ENCODE peak calls at places on chromosomes 3 and 15, in ten cellular contexts. X is hepatocyte; W is NB4; E is epithelial cell of esophagus; M is IMR-90; V is heart left ventricle; R is adrenal gland; L is A549; K is tibial artery; Z is naive thymus-derived CD4-positive, alpha-beta T cell. P is an unnamed sample.

GRCh38 chr3:113496924-113497323 is 18.0 kb downstream of the SPICE1 start:
- DNase-seq in Z (no peak), V (no peak), L (no peak), M (peak), R (no peak), W (no peak), K (no peak), E (peak), X (no peak), P (no peak)

GRCh38 chr15:62853114-62853832 is 189.3 kb upstream of the TPM1 start:
- DNase-seq in K (no peak), R (no peak), M (no peak), Z (no peak), W (peak), V (no peak), L (no peak), E (peak), X (no peak), P (no peak)

GRCh38 chr3:32797776-32798175 is 20.0 kb upstream of the TRIM71 start:
- DNase-seq in R (no peak), Z (no peak), L (no peak), V (no peak), M (no peak), X (no peak), W (no peak), E (peak), K (no peak), P (peak)

GRCh38 chr3:135736740-135737139 is 228.8 kb upstream of the PPP2R3A start:
- DNase-seq in Z (no peak), R (no peak), E (peak), M (peak), X (no peak), L (no peak), W (peak), V (no peak), K (no peak), P (peak)

GRCh38 chr15:32873292-32874114 is 155.7 kb downstream of the GREM1 start:
- DNase-seq in E (no peak), R (no peak), W (no peak), M (peak), L (no peak), V (no peak), Z (no peak), K (no peak), X (peak), P (peak)

GRCh38 chr15:90126457-90127435 is 24.5 kb upstream of the IDH2 start:
- DNase-seq in L (no peak), E (no peak), M (no peak), X (peak), Z (no peak), V (peak), W (no peak), K (no peak), R (no peak), P (peak)

GRCh38 chr3:53361849-53362248 is 14.5 kb upstream of the DCP1A start:
- DNase-seq in Z (no peak), V (no peak), E (no peak), X (no peak), K (no peak), L (no peak), M (no peak), W (peak), R (no peak), P (no peak)

GRCh38 chr3:64687781-64688515 is at the start of gene ADAMTS9:
- DNase-seq in W (no peak), E (peak), Z (no peak), M (peak), X (peak), R (peak), K (peak), V (peak), L (peak), P (peak)

GRCh38 chr15:98077186-98077585 is 116.7 kb downstream of the ARRDC4 start:
- DNase-seq in R (no peak), V (no peak), E (peak), X (peak), K (no peak), L (no peak), M (no peak), Z (no peak), W (no peak), P (no peak)

GRCh38 chr15:88897456-88898194 is 2.3 kb upstream of the HAPLN3 start:
- DNase-seq in Z (peak), X (peak), L (peak), W (peak), R (peak), E (peak), V (peak), K (peak), M (peak), P (peak)

GRCh38 chr3:197960694-197961581 is 921 bp downstream of the LMLN start:
- DNase-seq in Z (no peak), L (no peak), E (no peak), W (no peak), M (no peak), K (no peak), V (no peak), R (no peak), X (no peak), P (no peak)

GRCh38 chr15:87326274-87326673 is 930.3 kb downstream of the NTRK3 start:
- DNase-seq in Z (no peak), W (no peak), V (no peak), K (no peak), M (no peak), R (no peak), L (no peak), E (no peak), X (no peak), P (no peak)

GRCh38 chr3:133754455-133754854 is 8.3 kb downstream of the TF start:
- DNase-seq in V (no peak), M (no peak), R (no peak), X (no peak), W (no peak), K (no peak), E (peak), L (no peak), Z (no peak), P (no peak)

GRCh38 chr3:71258116-71258515 is 325.4 kb downstream of the FOXP1 start:
- DNase-seq in L (peak), V (no peak), R (no peak), X (peak), W (no peak), M (peak), E (peak), K (no peak), Z (no peak), P (no peak)

GRCh38 chr3:143249014-143249413 is 129.4 kb downstream of the CHST2 start:
- DNase-seq in L (no peak), Z (no peak), M (no peak), W (no peak), E (peak), V (no peak), K (no peak), X (no peak), R (no peak), P (no peak)

GRCh38 chr15:94206463-94207167 is 24.7 kb upstream of the MCTP2 start:
- DNase-seq in V (no peak), M (peak), X (no peak), E (peak), Z (no peak), R (no peak), K (no peak), W (peak), L (no peak), P (no peak)

GRCh38 chr3:46960081-46960701 is 16.4 kb downstream of the CCDC12 start:
- DNase-seq in M (peak), W (no peak), R (no peak), E (peak), K (no peak), L (no peak), V (no peak), X (peak), Z (no peak), P (peak)

GRCh38 chr15:88132499-88132898 is 124.0 kb downstream of the NTRK3 start:
- DNase-seq in K (no peak), L (no peak), E (no peak), W (no peak), M (no peak), V (no peak), X (no peak), Z (no peak), R (no peak), P (no peak)

GRCh38 chr3:71616571-71617021 is 33.1 kb upstream of the FOXP1 start:
- DNase-seq in W (no peak), E (no peak), R (no peak), X (no peak), L (no peak), Z (no peak), V (no peak), M (no peak), K (no peak), P (no peak)

GRCh38 chr3:15521573-15521965 is at the start of gene COLQ:
- DNase-seq in L (no peak), E (no peak), W (no peak), Z (no peak), R (no peak), M (no peak), K (no peak), X (no peak), V (no peak), P (peak)

GRCh38 chr15:73957276-73957675 is 31.0 kb downstream of the LOXL1 start:
- DNase-seq in E (no peak), M (no peak), X (no peak), K (no peak), W (peak), V (no peak), Z (no peak), R (no peak), L (no peak), P (no peak)

GRCh38 chr3:16060358-16060852 is 114.1 kb upstream of the GALNT15 start:
- DNase-seq in R (peak), X (peak), E (peak), L (peak), W (no peak), M (peak), V (no peak), K (peak), Z (no peak), P (peak)

GRCh38 chr3:32340639-32341365 is 50.9 kb upstream of the CMTM7 start:
- DNase-seq in V (no peak), X (no peak), W (peak), L (no peak), M (no peak), E (no peak), Z (no peak), K (no peak), R (no peak), P (no peak)

GRCh38 chr3:176739169-176739568 is 458.1 kb downstream of the TBL1XR1 start:
- DNase-seq in L (no peak), Z (no peak), M (peak), X (peak), K (no peak), R (no peak), W (no peak), E (no peak), V (no peak), P (peak)

GRCh38 chr3:37293646-37294045 is 119.3 kb upstream of the LRRFIP2 start:
- DNase-seq in R (no peak), X (no peak), K (no peak), Z (no peak), V (no peak), L (no peak), W (no peak), E (no peak), M (no peak), P (no peak)

GRCh38 chr3:65439641-65440040 is 599.1 kb downstream of the MAGI1 start:
- DNase-seq in V (peak), X (peak), L (peak), R (peak), M (peak), K (no peak), Z (no peak), E (peak), W (peak), P (peak)

GRCh38 chr15:40843183-40843884 is 514 bp upstream of the SPINT1 start:
- DNase-seq in V (no peak), K (no peak), M (no peak), Z (no peak), W (no peak), X (peak), R (no peak), L (no peak), E (no peak), P (peak)

GRCh38 chr15:52559583-52559982 is 9.2 kb downstream of the ARPP19 start:
- DNase-seq in L (no peak), R (no peak), X (no peak), K (no peak), W (no peak), M (peak), E (peak), Z (no peak), V (no peak), P (no peak)

GRCh38 chr15:31435256-31435781 is 108.7 kb downstream of the KLF13 start:
- DNase-seq in R (peak), L (peak), E (peak), X (peak), V (peak), M (peak), W (peak), Z (peak), K (peak), P (peak)

GRCh38 chr3:190188197-190188596 is 67.5 kb upstream of the P3H2 start:
- DNase-seq in R (no peak), K (no peak), W (no peak), X (no peak), Z (no peak), E (no peak), M (no peak), V (no peak), L (no peak), P (no peak)

GRCh38 chr3:59678042-59678707 is 628.4 kb upstream of the CFAP20DC start:
- DNase-seq in K (no peak), V (no peak), Z (no peak), E (peak), M (no peak), W (no peak), X (no peak), R (no peak), L (no peak), P (no peak)

GRCh38 chr3:150407051-150407817 is 864 bp upstream of the TSC22D2 start:
- DNase-seq in M (peak), K (peak), Z (no peak), R (no peak), L (no peak), X (peak), E (peak), V (no peak), W (no peak), P (no peak)

GRCh38 chr15:100318880-100319279 is 22.9 kb downstream of the ADAMTS17 start:
- DNase-seq in L (no peak), W (no peak), E (no peak), K (no peak), M (no peak), Z (no peak), X (no peak), R (no peak), V (no peak), P (no peak)

GRCh38 chr3:78268716-78269668 is 1229.1 kb downstream of the ROBO2 start:
- DNase-seq in K (no peak), V (no peak), L (no peak), W (no peak), R (no peak), M (no peak), Z (no peak), E (no peak), X (no peak), P (peak)

GRCh38 chr15:70159397-70160009 is 61.8 kb upstream of the TLE3 start:
- DNase-seq in K (no peak), E (no peak), Z (no peak), L (no peak), M (no peak), V (no peak), R (no peak), W (peak), X (no peak), P (no peak)

GRCh38 chr3:50481992-50482391 is 21.4 kb downstream of the CACNA2D2 start:
- DNase-seq in V (no peak), W (no peak), X (no peak), K (no peak), E (no peak), M (no peak), R (no peak), Z (no peak), L (no peak), P (peak)

GRCh38 chr3:157201648-157202278 is 41.8 kb upstream of the CCNL1 start:
- DNase-seq in R (no peak), X (peak), V (no peak), M (peak), E (peak), Z (peak), W (peak), L (peak), K (no peak), P (peak)

DNA sequence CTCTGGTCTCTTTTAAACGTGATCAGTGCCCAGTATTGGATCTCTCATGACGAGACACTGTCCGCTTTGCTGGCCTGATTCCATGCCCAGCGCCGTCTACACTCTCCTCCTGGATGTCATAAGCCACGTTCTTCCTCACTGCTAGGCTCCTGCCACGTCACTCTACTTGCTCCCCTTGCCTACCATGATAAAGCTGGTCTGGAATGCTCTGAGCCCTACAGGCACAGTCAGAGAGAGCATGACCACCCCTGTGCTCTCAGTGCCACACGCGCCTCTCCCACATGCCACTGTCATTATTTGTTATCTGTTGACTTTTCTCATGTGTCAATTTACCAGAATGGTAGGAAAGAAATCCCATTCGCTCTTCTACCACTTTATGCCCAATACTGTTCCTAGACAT is 148.6 kb downstream of the ANO10 start:
- DNase-seq in V (no peak), E (no peak), W (no peak), Z (no peak), L (no peak), R (no peak), K (no peak), M (no peak), X (no peak), P (no peak)
- H3K4me3 ChIP-seq in V (no peak), E (no peak), W (no peak), Z (no peak), L (no peak), R (no peak), K (no peak), M (no peak), X (no peak), P (no peak)

GRCh38 chr15:72797338-72797689 is 13.8 kb upstream of the ADPGK start:
- DNase-seq in Z (no peak), K (no peak), R (no peak), L (peak), X (no peak), V (no peak), M (no peak), W (no peak), E (no peak), P (no peak)
- H3K4me3 ChIP-seq in Z (peak), K (peak), R (peak), L (peak), X (peak), V (peak), M (peak), W (peak), E (peak), P (no peak)

GRCh38 chr3:141294300-141294699 is 62.7 kb downstream of the PXYLP1 start:
- DNase-seq in M (no peak), W (no peak), L (no peak), K (no peak), R (no peak), V (no peak), Z (no peak), X (no peak), E (no peak), P (no peak)
- H3K4me3 ChIP-seq in M (no peak), W (peak), L (peak), K (peak), R (peak), V (peak), Z (peak), X (no peak), E (no peak), P (no peak)

GRCh38 chr3:138935505-138935863 is 11.5 kb downstream of the FOXL2 start:
- DNase-seq in Z (no peak), X (no peak), L (no peak), E (no peak), R (no peak), M (no peak), W (no peak), K (no peak), V (no peak), P (no peak)
- H3K4me3 ChIP-seq in Z (peak), X (no peak), L (peak), E (no peak), R (no peak), M (no peak), W (peak), K (no peak), V (no peak), P (no peak)

GRCh38 chr3:149371723-149372114 is 5.7 kb downstream of the TM4SF1 start:
- DNase-seq in M (no peak), K (no peak), W (no peak), R (no peak), Z (no peak), E (no peak), V (no peak), L (no peak), X (no peak), P (no peak)
- H3K4me3 ChIP-seq in M (no peak), K (no peak), W (no peak), R (no peak), Z (no peak), E (peak), V (peak), L (peak), X (no peak), P (no peak)

DNA sequence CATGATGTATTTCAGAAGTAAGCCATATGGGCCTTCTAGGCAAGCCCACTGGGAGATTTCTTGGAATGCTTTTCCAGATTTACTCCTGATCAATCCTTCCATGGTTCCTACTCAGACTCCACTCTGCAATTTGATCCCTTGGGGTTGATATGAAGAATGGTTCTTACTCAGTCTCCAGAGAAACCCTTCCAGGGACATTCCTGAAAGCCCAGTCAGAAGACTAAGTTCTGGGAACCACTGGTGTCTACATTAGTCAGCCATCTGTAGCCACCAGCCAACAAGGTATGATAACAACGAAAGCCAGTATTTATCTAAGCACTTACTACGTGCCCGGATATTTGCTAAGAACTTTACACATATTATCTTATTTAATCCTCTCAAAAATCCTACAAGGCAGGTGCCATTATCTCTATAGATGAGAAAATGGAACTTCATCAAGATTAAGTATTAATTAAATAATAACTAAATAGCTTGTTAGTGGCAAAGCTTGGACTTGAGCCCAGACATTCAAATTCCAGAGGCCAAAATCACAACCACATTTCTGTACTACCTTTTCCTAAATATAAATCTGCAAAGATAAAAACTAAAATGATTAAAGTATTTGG is 32.7 kb downstream of the ZNF385D start:
- DNase-seq in V (no peak), Z (no peak), L (no peak), X (no peak), M (peak), E (peak), R (no peak), W (no peak), K (no peak), P (peak)
- H3K4me3 ChIP-seq in V (no peak), Z (no peak), L (no peak), X (no peak), M (no peak), E (no peak), R (no peak), W (no peak), K (no peak), P (no peak)

GRCh38 chr3:66473181-66473580 is 27.6 kb downstream of the LRIG1 start:
- DNase-seq in E (no peak), X (no peak), K (no peak), Z (no peak), L (no peak), W (no peak), M (peak), R (no peak), V (no peak), P (no peak)
- H3K4me3 ChIP-seq in E (no peak), X (no peak), K (peak), Z (peak), L (no peak), W (no peak), M (no peak), R (no peak), V (no peak), P (no peak)

GRCh38 chr3:67000006-67000405 is 1.9 kb downstream of the KBTBD8 start:
- DNase-seq in R (no peak), M (peak), L (no peak), W (peak), Z (no peak), X (no peak), K (no peak), V (no peak), E (peak), P (no peak)

GRCh38 chr3:66994588-66994987 is 3.5 kb upstream of the KBTBD8 start:
- DNase-seq in R (no peak), Z (no peak), X (no peak), E (no peak), V (no peak), W (no peak), L (no peak), K (no peak), M (no peak), P (no peak)

GRCh38 chr3:66998899-66999235 is 760 bp downstream of the KBTBD8 start:
- DNase-seq in X (no peak), M (no peak), E (no peak), R (no peak), L (no peak), K (no peak), W (no peak), Z (no peak), V (no peak), P (peak)

GRCh38 chr3:66998075-66998898 is at the start of gene KBTBD8:
- DNase-seq in V (peak), W (peak), L (peak), M (peak), X (peak), Z (peak), E (peak), R (peak), K (peak), P (peak)

GRCh38 chr3:66997560-66998074 is 490 bp upstream of the KBTBD8 start:
- DNase-seq in E (peak), X (no peak), K (no peak), R (no peak), Z (no peak), M (peak), W (no peak), L (no peak), V (no peak), P (peak)
- H3K4me3 ChIP-seq in E (peak), X (no peak), K (peak), R (no peak), Z (peak), M (peak), W (peak), L (peak), V (peak), P (no peak)

GRCh38 chr15:29676961-29677402 is 145.3 kb downstream of the TJP1 start:
- DNase-seq in V (no peak), X (no peak), M (peak), W (peak), Z (no peak), L (no peak), E (peak), K (no peak), R (no peak), P (no peak)
- H3K4me3 ChIP-seq in V (no peak), X (no peak), M (no peak), W (no peak), Z (no peak), L (peak), E (no peak), K (no peak), R (no peak), P (no peak)

GRCh38 chr3:26625187-26625586 is 2.6 kb downstream of the LRRC3B start:
- DNase-seq in M (no peak), X (no peak), L (no peak), V (no peak), K (no peak), R (no peak), W (no peak), E (no peak), Z (no peak), P (peak)
- H3K4me3 ChIP-seq in M (no peak), X (no peak), L (no peak), V (no peak), K (no peak), R (no peak), W (no peak), E (no peak), Z (no peak), P (no peak)